ENCODE peak calls at places on chromosomes 13 and 19, in seven cellular contexts. S is body of pancreas, D is lower leg skin, T is esophagus squamous epithelium, C is breast epithelium, B is H1, N is H54. V is an unnamed sample.

GRCh38 chr19:38701455-38702063 is 42.7 kb downstream of the CAPN12 start:
- DNase-seq in B (no peak), S (no peak), N (no peak), C (no peak), T (no peak), D (no peak), V (no peak)

GRCh38 chr19:1910169-1910568 is 5.0 kb downstream of the ADAT3 start:
- DNase-seq in D (no peak), C (no peak), T (no peak), N (no peak), B (no peak), S (no peak), V (no peak)

GRCh38 chr19:47120461-47120860 is 6.9 kb upstream of the ZC3H4 start:
- DNase-seq in S (no peak), N (no peak), B (no peak), T (no peak), D (no peak), C (no peak), V (no peak)

GRCh38 chr13:113147206-113147605 is 11.2 kb upstream of the PROZ start:
- DNase-seq in C (no peak), B (no peak), D (peak), T (no peak), N (no peak), S (no peak), V (no peak)

GRCh38 chr19:15378529-15379082 is 981 bp downstream of the AKAP8 start:
- DNase-seq in C (peak), N (peak), T (no peak), D (peak), B (no peak), S (peak), V (no peak)

GRCh38 chr13:21528616-21529015 is 69.5 kb upstream of the ZDHHC20 start:
- DNase-seq in B (no peak), N (no peak), S (no peak), T (no peak), D (no peak), C (no peak), V (no peak)

GRCh38 chr19:48248081-48248833 is 7.5 kb downstream of the CARD8 start:
- DNase-seq in B (no peak), D (no peak), C (no peak), N (no peak), T (no peak), S (no peak), V (no peak)

GRCh38 chr19:16541526-16542044 is 652 bp downstream of the CHERP start:
- DNase-seq in C (no peak), S (no peak), D (no peak), B (no peak), N (no peak), T (no peak), V (no peak)

GRCh38 chr13:21511841-21512240 is 52.7 kb upstream of the ZDHHC20 start:
- DNase-seq in T (no peak), D (no peak), S (no peak), C (no peak), N (no peak), B (no peak), V (no peak)

GRCh38 chr13:110706570-110707378 is 858 bp upstream of the CARS2 start:
- DNase-seq in N (no peak), T (no peak), B (no peak), C (no peak), S (no peak), D (peak), V (no peak)

GRCh38 chr13:24184265-24184841 is 23.8 kb downstream of the SPATA13 start:
- DNase-seq in T (no peak), B (no peak), S (peak), D (no peak), C (no peak), N (no peak), V (no peak)

GRCh38 chr19:54451997-54452396 is 3.0 kb downstream of the LENG8 start:
- DNase-seq in B (no peak), N (no peak), T (no peak), C (no peak), D (no peak), S (no peak), V (no peak)

GRCh38 chr13:98775844-98776598 is 23.5 kb upstream of the SLC15A1 start:
- DNase-seq in T (no peak), B (no peak), S (no peak), C (no peak), D (peak), N (peak), V (no peak)

GRCh38 chr13:99895999-99896695 is 75.4 kb downstream of the ZIC5 start:
- DNase-seq in D (peak), C (no peak), T (no peak), B (no peak), S (no peak), N (no peak), V (no peak)

GRCh38 chr19:13764821-13765394 is 586 bp downstream of the MRI1 start:
- DNase-seq in T (no peak), C (no peak), B (no peak), N (no peak), D (peak), S (peak), V (no peak)

GRCh38 chr19:14155371-14155770 is 19.0 kb upstream of the ASF1B start:
- DNase-seq in C (no peak), N (no peak), B (no peak), S (no peak), D (no peak), T (no peak), V (no peak)

GRCh38 chr13:44158055-44158655 is 215.5 kb upstream of the SERP2 start:
- DNase-seq in B (no peak), T (no peak), N (no peak), C (no peak), S (no peak), D (no peak), V (no peak)
- TF ChIP-seq POLR2A in B (no peak), T (no peak), N (no peak), C (no peak), S (no peak), D (no peak), V (no peak)

GRCh38 chr19:4038057-4038456 is 28.6 kb downstream of the ZBTB7A start:
- DNase-seq in S (no peak), C (no peak), T (no peak), N (no peak), B (no peak), D (no peak), V (no peak)

GRCh38 chr19:4035582-4035981 is 28.0 kb downstream of the PIAS4 start:
- DNase-seq in S (no peak), T (no peak), D (no peak), B (no peak), N (no peak), C (no peak), V (no peak)

GRCh38 chr19:4038661-4039096 is 28.0 kb downstream of the ZBTB7A start:
- DNase-seq in C (no peak), B (no peak), S (no peak), D (no peak), N (no peak), T (no peak), V (no peak)

GRCh38 chr19:4036576-4037300 is 29.2 kb downstream of the PIAS4 start:
- DNase-seq in N (no peak), B (no peak), S (no peak), T (no peak), C (no peak), D (no peak), V (no peak)

DNA sequence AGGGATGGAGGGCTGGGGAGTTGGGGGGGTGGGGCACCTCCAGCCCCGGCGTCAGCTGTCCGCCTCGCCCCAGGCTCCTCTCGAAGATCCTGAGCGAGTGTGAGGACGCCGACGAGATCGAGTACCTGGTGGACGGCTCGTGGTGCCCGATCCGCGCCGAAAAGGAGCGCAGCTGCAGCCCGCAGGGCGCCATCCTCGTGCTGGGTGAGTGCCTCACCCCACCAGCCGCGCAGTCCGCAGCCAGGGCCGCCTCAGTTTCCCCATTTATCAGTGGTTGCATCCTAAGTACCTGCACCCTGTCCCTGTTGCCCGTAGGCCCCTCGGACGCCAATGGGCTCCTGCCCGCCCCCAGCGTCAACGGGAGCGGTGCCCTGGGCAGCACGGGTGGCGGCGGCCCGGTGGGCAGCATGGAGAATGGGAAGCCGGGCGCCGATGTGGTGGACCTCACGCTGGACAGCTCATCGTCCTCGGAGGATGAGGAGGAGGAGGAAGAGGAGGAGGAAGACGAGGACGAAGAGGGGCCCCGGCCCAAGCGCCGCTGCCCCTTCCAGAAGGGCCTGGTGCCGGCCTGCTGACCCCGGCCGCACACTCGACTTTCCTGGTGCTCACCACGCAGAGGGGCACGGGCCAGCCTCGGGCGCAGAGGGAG is 29.3 kb downstream of the ZBTB7A start:
- DNase-seq in T (no peak), B (no peak), S (no peak), C (no peak), D (no peak), N (no peak), V (no peak)
- TF ChIP-seq POLR2A in T (no peak), B (no peak), S (no peak), C (no peak), D (no peak), N (no peak), V (no peak)

DNA sequence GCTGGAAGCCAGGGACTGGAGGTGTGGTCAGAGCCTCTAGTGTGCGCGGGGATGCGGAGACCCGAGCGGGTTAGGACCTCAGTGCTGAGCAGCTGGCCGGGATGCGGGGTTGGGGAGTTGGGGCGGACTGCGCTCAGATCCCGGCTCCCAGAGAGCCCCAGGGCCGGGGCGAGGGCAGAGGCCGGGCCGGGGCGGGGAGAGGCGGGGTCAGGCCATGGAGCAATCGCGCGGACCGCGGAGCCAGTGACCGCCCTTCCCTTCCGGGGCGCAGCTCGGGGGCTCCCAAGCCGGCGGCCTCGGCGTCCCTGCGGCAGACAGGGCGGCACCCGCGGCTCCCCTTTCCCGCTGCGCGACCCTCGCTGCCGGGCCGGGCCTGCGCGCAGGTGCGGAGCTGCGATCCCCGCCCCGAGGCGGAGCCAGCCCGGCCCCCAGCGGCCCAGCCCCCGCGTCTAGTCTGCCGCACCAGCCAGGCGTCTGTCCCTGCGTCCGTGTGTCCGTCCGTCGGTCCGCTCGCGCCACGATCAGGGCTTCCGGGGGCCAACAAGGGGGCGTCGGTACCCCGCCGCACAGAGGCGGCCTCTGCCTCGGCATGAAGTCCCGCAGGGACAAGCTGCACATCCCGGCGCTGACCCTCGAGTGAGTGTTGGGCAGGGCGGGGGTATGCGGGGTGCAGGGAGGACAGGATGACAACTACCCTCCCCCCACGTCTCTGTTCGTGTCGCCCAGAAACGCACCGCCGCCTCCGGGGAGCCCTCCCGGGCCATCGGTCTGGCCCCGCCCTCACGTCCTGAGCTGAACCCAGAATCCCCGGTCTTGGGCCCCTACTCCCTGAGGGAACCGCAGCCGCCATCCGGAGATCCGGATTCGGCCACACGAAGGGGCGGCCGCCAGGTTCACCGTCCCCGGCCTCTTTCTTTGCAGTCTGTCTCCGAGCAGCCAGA is 12.4 kb downstream of the MAST3 start:
- DNase-seq in T (no peak), B (no peak), N (peak), D (no peak), S (peak), C (no peak), V (peak)
- TF ChIP-seq POLR2A in T (peak), B (peak), N (peak), D (no peak), S (peak), C (no peak), V (no peak)

GRCh38 chr19:12400618-12401502 is at the start of gene ZNF799:
- DNase-seq in N (peak), S (peak), C (peak), D (peak), B (peak), T (peak), V (peak)
- TF ChIP-seq POLR2A in N (peak), S (peak), C (no peak), D (no peak), B (peak), T (peak), V (no peak)

GRCh38 chr19:12669272-12670158 is 2.9 kb downstream of the WDR83 start:
- DNase-seq in D (peak), S (peak), C (peak), N (peak), B (no peak), T (no peak), V (peak)
- TF ChIP-seq POLR2A in D (no peak), S (peak), C (peak), N (peak), B (peak), T (no peak), V (peak)

DNA sequence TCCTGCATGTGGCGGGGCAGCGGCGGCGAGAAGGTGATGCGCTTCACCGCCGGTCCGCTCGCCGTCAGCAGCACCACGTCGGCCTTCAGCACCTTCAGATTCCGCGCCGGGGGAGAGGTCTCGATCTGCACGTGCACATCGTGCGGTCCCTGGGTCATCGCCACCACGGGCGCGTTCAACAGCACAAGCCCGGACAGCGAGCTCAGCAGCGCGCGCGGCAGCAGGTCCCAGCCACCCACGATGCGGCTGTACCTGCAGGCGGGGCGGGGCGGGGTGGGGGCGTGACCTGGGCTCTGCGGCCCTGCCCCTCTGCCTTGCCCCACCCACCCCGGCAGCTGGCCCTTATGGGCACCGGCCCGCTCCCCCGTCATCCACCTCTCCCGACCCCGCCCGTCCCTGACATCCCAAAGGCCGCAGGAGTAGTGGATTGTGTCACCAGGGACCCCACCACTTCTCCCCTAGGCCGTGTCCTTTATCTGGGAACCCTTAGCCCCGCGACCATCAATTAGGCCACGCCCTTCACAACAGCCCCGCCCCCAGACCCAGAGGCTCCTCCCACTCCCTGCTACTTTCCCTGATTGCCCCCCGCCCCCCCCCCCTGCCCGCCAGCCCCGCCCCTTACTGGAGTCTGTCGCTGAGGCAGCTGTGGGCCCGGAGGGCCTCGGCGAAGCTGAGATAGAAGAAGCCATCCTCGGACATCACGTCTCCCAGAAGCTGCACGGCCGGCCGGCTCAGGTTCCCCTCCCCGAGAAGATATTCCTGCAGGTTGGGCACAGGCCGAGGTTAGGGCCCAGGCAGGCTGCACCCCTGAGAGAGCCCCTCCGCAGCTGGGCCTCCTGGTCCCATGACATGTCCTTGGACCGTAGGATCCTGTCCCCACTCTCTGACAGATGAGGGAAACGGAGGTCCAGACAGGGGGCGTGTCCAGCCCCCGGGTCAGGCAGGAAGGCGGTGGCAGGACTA is 6.1 kb downstream of the IL4I1 start:
- DNase-seq in T (no peak), N (no peak), S (no peak), B (no peak), D (no peak), C (no peak), V (no peak)
- TF ChIP-seq POLR2A in T (no peak), N (no peak), S (no peak), B (peak), D (no peak), C (no peak), V (no peak)

GRCh38 chr19:7705387-7706187 is 3.7 kb upstream of the FCER2 start:
- DNase-seq in T (no peak), B (no peak), C (peak), D (peak), N (no peak), S (peak), V (peak)
- TF ChIP-seq POLR2A in T (peak), B (no peak), C (no peak), D (no peak), N (no peak), S (no peak), V (no peak)

GRCh38 chr19:19599190-19599535 is 19.3 kb downstream of the PBX4 start:
- DNase-seq in B (no peak), N (no peak), S (no peak), C (no peak), T (no peak), D (no peak), V (no peak)

GRCh38 chr19:19600793-19601346 is 17.6 kb downstream of the PBX4 start:
- DNase-seq in T (no peak), D (no peak), C (no peak), S (no peak), N (no peak), B (no peak), V (no peak)

GRCh38 chr19:19594371-19594770 is 24.1 kb downstream of the PBX4 start:
- DNase-seq in D (no peak), B (no peak), S (no peak), T (no peak), C (no peak), N (no peak), V (no peak)

GRCh38 chr19:19595171-19595701 is 23.3 kb downstream of the PBX4 start:
- DNase-seq in C (peak), T (no peak), N (no peak), S (no peak), B (no peak), D (no peak), V (no peak)

DNA sequence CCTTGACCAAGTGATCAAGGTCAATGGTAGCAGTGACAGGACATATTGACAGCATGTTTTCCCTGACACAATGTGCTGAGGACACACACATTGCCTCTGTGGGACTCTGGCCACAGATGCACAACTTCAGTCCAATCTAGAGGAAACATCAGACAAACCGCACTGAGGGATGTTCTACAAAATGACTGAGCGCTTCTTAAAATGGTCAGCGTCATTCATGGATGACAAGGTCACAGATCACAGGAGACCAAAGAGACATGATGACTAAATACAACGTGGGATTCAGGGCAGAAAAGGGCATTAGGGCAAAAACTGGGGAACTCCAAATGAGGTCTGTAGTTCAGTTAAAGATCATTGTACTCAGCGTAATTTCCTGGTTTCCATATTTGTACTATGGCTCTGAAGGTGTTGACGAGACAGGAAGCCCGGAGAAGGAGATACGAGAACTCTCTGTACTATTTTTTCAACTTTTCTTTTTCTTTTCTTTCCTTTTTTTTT is 20.6 kb downstream of the PBX4 start:
- DNase-seq in B (no peak), N (no peak), D (no peak), S (no peak), C (no peak), T (no peak), V (no peak)
- TF ChIP-seq POLR2A in B (no peak), N (no peak), D (no peak), S (no peak), C (no peak), T (no peak), V (no peak)

GRCh38 chr13:33610471-33611015 is 207.4 kb upstream of the RFC3 start:
- DNase-seq in S (no peak), D (no peak), B (peak), T (no peak), C (no peak), N (no peak), V (peak)
- TF ChIP-seq POLR2A in S (no peak), D (no peak), B (no peak), T (peak), C (no peak), N (peak), V (no peak)